ENCODE peak calls at places on chromosomes 3 and 15, in four cellular contexts. T is foreskin fibroblast, H is fibroblast of pulmonary artery, E is SK-N-SH. D is an unnamed sample.
A peak's percentile ranks its signal among the peaks of the same experiment; 100 is the strongest.

GRCh38 chr3:132444333-132444732 is 27.0 kb downstream of the DNAJC13 start:
- DNase-seq in T (peak; percentile 35), H (no peak), E (no peak), D (no peak)

GRCh38 chr15:65363306-65363705 is 14.5 kb downstream of the IGDCC3 start:
- DNase-seq in T (no peak), H (no peak), E (no peak), D (no peak)

GRCh38 chr3:139541156-139541897 is 1.8 kb upstream of the RBP1 start:
- DNase-seq in T (no peak), H (no peak), E (peak; percentile 41), D (no peak)

GRCh38 chr3:50264389-50264963 is 4.5 kb upstream of the SEMA3B start:
- DNase-seq in T (peak; percentile 94), H (peak; percentile 86), E (peak; percentile 83), D (peak; percentile 81)

GRCh38 chr3:118117061-118117460 is 917.6 kb downstream of the IGSF11 start:
- DNase-seq in T (no peak), H (no peak), E (no peak), D (no peak)

GRCh38 chr3:126351771-126352475 is 5.3 kb downstream of the KLF15 start:
- DNase-seq in T (no peak), H (no peak), E (no peak), D (no peak)

GRCh38 chr3:176896640-176897039 is 300.6 kb downstream of the TBL1XR1 start:
- DNase-seq in T (no peak), H (no peak), E (no peak), D (no peak)

GRCh38 chr3:69103123-69103522 is 18.4 kb downstream of the ARL6IP5 start:
- DNase-seq in T (no peak), H (no peak), E (no peak), D (no peak)

GRCh38 chr15:34987182-34987488 is 952 bp downstream of the ZNF770 start:
- DNase-seq in T (peak; percentile 8), H (no peak), E (peak; percentile 55), D (peak; percentile 40)

GRCh38 chr15:90561344-90562244 is 31.9 kb downstream of the CRTC3 start:
- DNase-seq in T (peak; percentile 41), H (peak; percentile 70), E (no peak), D (no peak)

GRCh38 chr3:152121292-152121654 is 147.5 kb upstream of the MBNL1 start:
- DNase-seq in T (peak; percentile 80), H (peak; percentile 95), E (no peak), D (peak; percentile 77)

GRCh38 chr3:65338571-65338970 is 650.8 kb upstream of the ADAMTS9 start:
- DNase-seq in T (peak; percentile 57), H (no peak), E (no peak), D (peak; percentile 9)

GRCh38 chr15:85879334-85880163 is 84.8 kb upstream of the KLHL25 start:
- DNase-seq in T (no peak), H (no peak), E (no peak), D (no peak)

GRCh38 chr3:16114930-16115329 is 59.5 kb upstream of the GALNT15 start:
- DNase-seq in T (no peak), H (no peak), E (no peak), D (no peak)

GRCh38 chr3:169286214-169286613 is 377.3 kb downstream of the MECOM start:
- DNase-seq in T (no peak), H (peak; percentile 26), E (no peak), D (peak; percentile 54)

GRCh38 chr3:98564282-98565005 is 29.0 kb downstream of the CPOX start:
- DNase-seq in T (no peak), H (no peak), E (no peak), D (no peak)

GRCh38 chr3:312170-312569 is 115.6 kb downstream of the CHL1 start:
- DNase-seq in T (no peak), H (no peak), E (no peak), D (no peak)

GRCh38 chr15:40695469-40695910 is 516 bp downstream of the RAD51 start:
- DNase-seq in T (peak; percentile 39), H (peak; percentile 35), E (no peak), D (peak; percentile 24)

GRCh38 chr3:126130081-126130855 is 46.3 kb upstream of the SLC41A3 start:
- DNase-seq in T (no peak), H (no peak), E (peak; percentile 4), D (no peak)

GRCh38 chr15:49989498-49989897 is 129.5 kb downstream of the ATP8B4 start:
- DNase-seq in T (no peak), H (no peak), E (no peak), D (no peak)

GRCh38 chr3:133663569-133664313 is 2.0 kb upstream of the TOPBP1 start:
- DNase-seq in T (peak; percentile 56), H (peak; percentile 58), E (peak; percentile 67), D (peak; percentile 69)

GRCh38 chr15:41341519-41341918 is 8.8 kb downstream of the NUSAP1 start:
- DNase-seq in T (peak; percentile 20), H (no peak), E (no peak), D (peak; percentile 54)

GRCh38 chr3:167839460-167839859 is 103.9 kb downstream of the SERPINI1 start:
- DNase-seq in T (no peak), H (no peak), E (no peak), D (peak; percentile 60)

GRCh38 chr3:13308406-13308805 is 111.7 kb downstream of the NUP210 start:
- DNase-seq in T (peak; percentile 20), H (peak; percentile 31), E (peak; percentile 74), D (peak; percentile 26)

GRCh38 chr15:28103402-28103801 is 4.3 kb upstream of the OCA2 start:
- DNase-seq in T (no peak), H (no peak), E (no peak), D (no peak)

GRCh38 chr3:171459942-171460225 is 321 bp downstream of the TNIK start:
- DNase-seq in T (no peak), H (peak; percentile 23), E (no peak), D (no peak)

GRCh38 chr15:65066635-65067333 is 1.0 kb downstream of the RASL12 start:
- DNase-seq in T (no peak), H (no peak), E (no peak), D (no peak)

GRCh38 chr3:66021731-66022131 is 17.0 kb downstream of the MAGI1 start:
- DNase-seq in T (peak; percentile 54), H (no peak), E (no peak), D (peak; percentile 86)

GRCh38 chr15:75232252-75232813 is 25.8 kb upstream of the GOLGA6C start:
- DNase-seq in T (no peak), H (no peak), E (no peak), D (no peak)

GRCh38 chr15:101008158-101009139 is 89.3 kb downstream of the LRRK1 start:
- DNase-seq in T (peak; percentile 27), H (peak; percentile 71), E (peak; percentile 89), D (peak; percentile 79)

GRCh38 chr15:69904296-69904560 is 193.5 kb downstream of the TLE3 start:
- DNase-seq in T (no peak), H (no peak), E (peak; percentile 62), D (no peak)

GRCh38 chr15:74307827-74308642 is 59.4 kb downstream of the CYP11A1 start:
- DNase-seq in T (peak; percentile 78), H (peak; percentile 76), E (peak; percentile 87), D (peak; percentile 71)

GRCh38 chr15:69753867-69754266 is 301.2 kb downstream of the RPLP1 start:
- DNase-seq in T (no peak), H (no peak), E (no peak), D (no peak)

GRCh38 chr3:38755130-38755529 is 60.9 kb downstream of the SCN10A start:
- DNase-seq in T (peak; percentile 49), H (peak; percentile 18), E (no peak), D (peak; percentile 4)

GRCh38 chr15:51736646-51737537 is 563 bp downstream of the LYSMD2 start:
- DNase-seq in T (peak; percentile 56), H (no peak), E (peak; percentile 80), D (peak; percentile 31)

GRCh38 chr3:16183601-16184270 is 9.3 kb downstream of the GALNT15 start:
- DNase-seq in T (peak; percentile 94), H (peak; percentile 90), E (no peak), D (peak; percentile 60)

GRCh38 chr3:164208026-164208425 is 870.3 kb downstream of the SI start:
- DNase-seq in T (no peak), H (no peak), E (no peak), D (no peak)

GRCh38 chr3:152244156-152244888 is 24.4 kb upstream of the MBNL1 start:
- DNase-seq in T (no peak), H (no peak), E (no peak), D (no peak)

GRCh38 chr3:56629451-56629850 is 53.6 kb downstream of the TASOR start:
- DNase-seq in T (no peak), H (no peak), E (no peak), D (no peak)

GRCh38 chr3:160810360-160810759 is 54.3 kb downstream of the PPM1L start:
- DNase-seq in T (peak; percentile 27), H (peak; percentile 3), E (no peak), D (no peak)

DNA sequence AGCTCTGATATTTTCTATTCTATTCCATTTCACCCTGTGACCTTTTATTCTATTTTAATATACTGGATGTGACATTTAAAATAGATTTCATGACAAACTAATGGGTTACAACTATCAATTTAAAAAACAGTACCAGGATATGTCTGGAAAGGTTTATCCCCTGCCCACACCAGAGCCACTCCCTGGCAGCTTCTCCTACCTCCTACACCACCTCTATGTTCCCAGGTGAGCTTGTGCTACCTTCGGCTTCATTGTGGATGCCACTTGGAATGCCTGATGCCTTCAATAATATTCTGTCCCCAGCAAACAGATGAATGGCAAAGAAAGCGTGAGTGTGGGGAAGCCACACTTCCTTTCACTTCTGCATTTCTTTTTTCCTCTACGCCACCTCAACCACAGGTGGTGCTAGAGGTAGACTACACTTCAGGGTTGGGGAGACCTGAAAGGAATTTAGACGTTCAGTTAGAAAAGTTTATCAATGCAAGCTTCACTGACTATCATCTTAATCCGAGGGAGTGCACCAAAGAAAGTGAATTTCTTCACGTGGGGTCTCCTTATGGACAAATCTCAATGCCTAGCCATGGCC is 213.0 kb downstream of the SSR3 start:
- DNase-seq in T (no peak), H (no peak), E (no peak), D (no peak)
- TF ChIP-seq CTCF in T (no peak), H (no peak), E (no peak), D (no peak)

DNA sequence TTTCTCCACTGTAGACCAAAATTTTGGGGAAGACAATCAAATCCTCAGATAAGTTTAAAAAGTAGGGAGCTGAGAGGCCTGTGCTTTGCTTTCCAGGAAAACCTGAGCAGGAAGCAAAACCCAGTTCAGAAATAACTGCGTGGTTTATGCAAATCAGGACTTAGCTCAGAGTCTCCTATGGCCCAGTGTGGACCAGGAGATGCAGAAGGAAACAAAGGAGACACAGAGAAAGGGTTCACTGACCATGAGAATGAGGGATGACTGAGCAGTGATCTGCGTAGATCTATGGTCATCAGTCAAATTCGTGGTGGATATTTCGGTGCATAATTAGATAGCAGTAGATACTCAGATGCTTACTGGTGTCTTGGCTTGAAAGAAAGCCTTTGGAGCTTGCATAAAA is 196.6 kb downstream of the TPRG1 start:
- DNase-seq in T (no peak), H (no peak), E (no peak), D (no peak)
- H3K4me3 ChIP-seq in T (no peak overlapping the region), H (no peak overlapping the region), E (no peak overlapping the region), D (no peak overlapping the region)

GRCh38 chr15:71802770-71803169 is 7.6 kb upstream of the NR2E3 start:
- DNase-seq in T (no peak), H (no peak), E (no peak), D (no peak)
- TF ChIP-seq CTCF in T (peak; percentile 31), H (peak; percentile 32), E (peak; percentile 50), D (peak; percentile 16)

DNA sequence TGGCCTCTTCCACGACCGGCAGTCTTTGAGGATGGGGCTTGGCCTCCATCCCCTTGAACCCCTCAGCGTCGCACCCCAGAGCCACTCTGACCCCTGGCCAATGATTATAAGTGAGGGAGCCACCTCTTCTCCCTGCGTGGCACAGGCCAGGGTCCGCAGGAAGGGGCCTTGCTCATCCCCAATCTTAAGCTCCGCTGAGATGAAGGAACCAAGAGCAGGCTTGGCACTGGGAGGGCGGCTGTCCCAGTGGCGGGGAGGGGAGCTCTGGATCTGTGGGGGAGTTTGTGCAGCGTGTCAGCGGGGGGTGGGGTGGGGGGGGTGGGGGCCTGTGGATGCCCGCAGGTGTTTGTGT is 13.8 kb upstream of the ADPGK start:
- DNase-seq in T (no peak), H (no peak), E (no peak), D (no peak)
- H3K4me3 ChIP-seq in T (peak overlapping the region; percentile 62), H (peak overlapping the region; percentile 53), E (peak overlapping the region; percentile 54), D (peak overlapping the region; percentile 36)